ENCODE peak calls at places on chromosomes 5 and 9, in seven cellular contexts. P is GM20000; R is AG08396; I is neuronal stem cell; Z is lung microvascular endothelial cell; U is stimulated activated CD4-positive, alpha-beta T cell treated with anti-CD3 and anti-CD28 coated beads, TNF-alpha, amount 100 ng/mL, for 4 hours; G is activated naive CD8-positive, alpha-beta T cell treated with anti-CD3 and anti-CD28 coated beads, Interleukin-2, amount 50 U/mL, for 24 hours. M is an unnamed sample.

GRCh38 chr5:96796434-96796833 is 11.3 kb downstream of the ERAP1 start:
- DNase-seq in P (no peak), R (no peak), I (no peak), Z (no peak), U (no peak), G (no peak), M (no peak)

GRCh38 chr5:5793560-5793959 is 371.1 kb downstream of the ICE1 start:
- DNase-seq in P (no peak), R (no peak), I (no peak), Z (no peak), U (no peak), G (no peak), M (no peak)

GRCh38 chr9:107504585-107505455 is 15.3 kb upstream of the KLF4 start:
- DNase-seq in P (no peak), R (peak; percentile 80), I (no peak), Z (peak; percentile 77), U (no peak), G (no peak), M (no peak)

GRCh38 chr5:145697251-145698016 is 137.7 kb downstream of the PRELID2 start:
- DNase-seq in P (peak; percentile 16), R (peak; percentile 9), I (no peak), Z (peak; percentile 67), U (no peak), G (no peak), M (peak; percentile 3)

GRCh38 chr5:152164860-152165259 is 240.2 kb upstream of the GLRA1 start:
- DNase-seq in P (no peak), R (no peak), I (no peak), Z (no peak), U (no peak), G (no peak), M (no peak)

GRCh38 chr9:134670851-134671281 is 29.3 kb downstream of the COL5A1 start:
- DNase-seq in P (no peak), R (no peak), I (no peak), Z (no peak), U (no peak), G (no peak), M (no peak)

GRCh38 chr5:98106116-98107088 is 667.1 kb upstream of the RGMB start:
- DNase-seq in P (no peak), R (no peak), I (no peak), Z (peak; percentile 46), U (no peak), G (no peak), M (no peak)

GRCh38 chr9:22401671-22402070 is 45.0 kb upstream of the DMRTA1 start:
- DNase-seq in P (no peak), R (no peak), I (no peak), Z (no peak), U (no peak), G (no peak), M (no peak)

GRCh38 chr9:130535818-130536521 is 43.4 kb upstream of the FUBP3 start:
- DNase-seq in P (no peak), R (peak; percentile 69), I (no peak), Z (no peak), U (no peak), G (no peak), M (no peak)

GRCh38 chr9:83965350-83966208 is 14.4 kb downstream of the HNRNPK start:
- DNase-seq in P (no peak), R (no peak), I (no peak), Z (no peak), U (no peak), G (no peak), M (no peak)